ENCODE peak calls at places on chromosomes 4 and X, in four cellular contexts. P, B, H and C are unnamed samples.

GRCh38 chr4:155946486-155946885 is 7.2 kb downstream of the CTSO start:
- DNase-seq in P (no peak), B (no peak), H (no peak), C (no peak)

GRCh38 chrX:153669174-153669890 is 4.3 kb downstream of the PNCK start:
- DNase-seq in P (no peak), B (peak; percentile 77), H (no peak), C (peak; percentile 70)

GRCh38 chrX:110944793-110945466 is 149.3 kb upstream of the CHRDL1 start:
- DNase-seq in P (no peak), B (no peak), H (no peak), C (no peak)

GRCh38 chrX:7147431-7147977 is at the start of gene STS:
- DNase-seq in P (no peak), B (no peak), H (no peak), C (peak; percentile 49)

GRCh38 chr4:107219681-107220080 is 183.6 kb upstream of the DKK2 start:
- DNase-seq in P (no peak), B (no peak), H (no peak), C (no peak)

GRCh38 chr4:144421839-144422565 is 224.0 kb upstream of the HHIP start:
- DNase-seq in P (no peak), B (no peak), H (no peak), C (no peak)

GRCh38 chrX:100798815-100799214 is 21.4 kb upstream of the CSTF2 start:
- DNase-seq in P (no peak), B (no peak), H (no peak), C (no peak)

GRCh38 chrX:24862343-24862742 is 153.4 kb downstream of the ARX start:
- DNase-seq in P (no peak), B (no peak), H (no peak), C (no peak)

GRCh38 chr4:184157322-184157721 is 60.4 kb downstream of the ENPP6 start:
- DNase-seq in P (no peak), B (no peak), H (no peak), C (no peak)

GRCh38 chrX:132664273-132664672 is 175.4 kb upstream of the MBNL3 start:
- DNase-seq in P (no peak), B (no peak), H (no peak), C (no peak)

GRCh38 chr4:140049024-140049923 is 104.7 kb downstream of the MAML3 start:
- DNase-seq in P (no peak), B (no peak), H (no peak), C (no peak)

GRCh38 chrX:9928083-9928482 is 39.1 kb upstream of the CLDN34 start:
- DNase-seq in P (no peak), B (no peak), H (no peak), C (peak; percentile 69)

GRCh38 chr4:53852343-53852742 is 212.1 kb downstream of the CHIC2 start:
- DNase-seq in P (no peak), B (no peak), H (no peak), C (no peak)

GRCh38 chrX:72269671-72270251 is 7.3 kb downstream of the RPS4X start:
- DNase-seq in P (no peak), B (no peak), H (no peak), C (no peak)

GRCh38 chr4:39698424-39699009 is 581 bp downstream of the UBE2K start:
- DNase-seq in P (no peak), B (peak; percentile 65), H (no peak), C (peak; percentile 81)

GRCh38 chr4:187604984-187605383 is 390.6 kb upstream of the ZFP42 start:
- DNase-seq in P (no peak), B (no peak), H (no peak), C (no peak)

GRCh38 chr4:2938906-2939305 is 24.3 kb downstream of the NOP14 start:
- DNase-seq in P (no peak), B (no peak), H (no peak), C (no peak)

GRCh38 chr4:108849611-108850406 is 87.0 kb upstream of the ETNPPL start:
- DNase-seq in P (no peak), B (no peak), H (peak; percentile 13), C (no peak)

GRCh38 chr4:25159837-25160713 is at the start of gene SEPSECS:
- DNase-seq in P (peak; percentile 96), B (peak; percentile 91), H (peak; percentile 96), C (peak; percentile 90)

GRCh38 chr4:55768291-55768690 is 51.3 kb upstream of the EXOC1L start:
- DNase-seq in P (no peak), B (peak; percentile 17), H (no peak), C (peak; percentile 15)

GRCh38 chr4:173794662-173795061 is 264.6 kb upstream of the HAND2 start:
- DNase-seq in P (no peak), B (no peak), H (no peak), C (no peak)

GRCh38 chrX:43969504-43970501 is 3.4 kb downstream of the NDP start:
- DNase-seq in P (no peak), B (no peak), H (no peak), C (no peak)

GRCh38 chr4:13783800-13784411 is 156.4 kb upstream of the BOD1L1 start:
- DNase-seq in P (no peak), B (no peak), H (peak; percentile 13), C (no peak)

GRCh38 chrX:49269768-49270248 is at the start of gene PPP1R3F:
- DNase-seq in P (no peak), B (no peak), H (no peak), C (no peak)

GRCh38 chrX:22690116-22690515 is 309.6 kb upstream of the DDX53 start:
- DNase-seq in P (no peak), B (no peak), H (no peak), C (no peak)

GRCh38 chr4:6092131-6092530 is 73.9 kb upstream of the C4orf50 start:
- DNase-seq in P (no peak), B (no peak), H (no peak), C (no peak)

GRCh38 chr4:187283306-187283705 is 559.6 kb upstream of the FAT1 start:
- DNase-seq in P (no peak), B (no peak), H (no peak), C (no peak)

GRCh38 chr4:151438154-151438553 is 29.2 kb downstream of the FHIP1A start:
- DNase-seq in P (no peak), B (no peak), H (no peak), C (no peak)

GRCh38 chrX:15292861-15293260 is 22.6 kb downstream of the ASB11 start:
- DNase-seq in P (no peak), B (no peak), H (no peak), C (no peak)

GRCh38 chr4:69147334-69147733 is 51.1 kb downstream of the UGT2B7 start:
- DNase-seq in P (no peak), B (no peak), H (no peak), C (no peak)

GRCh38 chr4:140603286-140603685 is 34.5 kb upstream of the UCP1 start:
- DNase-seq in P (no peak), B (no peak), H (no peak), C (no peak)

GRCh38 chrX:11105080-11105479 is 6.1 kb upstream of the HCCS start:
- DNase-seq in P (no peak), B (peak; percentile 14), H (no peak), C (no peak)

GRCh38 chrX:12771445-12772069 is 19.7 kb upstream of the PRPS2 start:
- DNase-seq in P (peak; percentile 44), B (peak; percentile 71), H (peak; percentile 20), C (peak; percentile 66)

GRCh38 chrX:99795495-99795894 is 614.6 kb downstream of the PCDH19 start:
- DNase-seq in P (no peak), B (no peak), H (no peak), C (no peak)

GRCh38 chr4:84660606-84661005 is 77.7 kb downstream of the CDS1 start:
- DNase-seq in P (no peak), B (no peak), H (no peak), C (no peak)

GRCh38 chr4:84666444-84666843 is 83.5 kb downstream of the CDS1 start:
- DNase-seq in P (no peak), B (no peak), H (no peak), C (no peak)

DNA sequence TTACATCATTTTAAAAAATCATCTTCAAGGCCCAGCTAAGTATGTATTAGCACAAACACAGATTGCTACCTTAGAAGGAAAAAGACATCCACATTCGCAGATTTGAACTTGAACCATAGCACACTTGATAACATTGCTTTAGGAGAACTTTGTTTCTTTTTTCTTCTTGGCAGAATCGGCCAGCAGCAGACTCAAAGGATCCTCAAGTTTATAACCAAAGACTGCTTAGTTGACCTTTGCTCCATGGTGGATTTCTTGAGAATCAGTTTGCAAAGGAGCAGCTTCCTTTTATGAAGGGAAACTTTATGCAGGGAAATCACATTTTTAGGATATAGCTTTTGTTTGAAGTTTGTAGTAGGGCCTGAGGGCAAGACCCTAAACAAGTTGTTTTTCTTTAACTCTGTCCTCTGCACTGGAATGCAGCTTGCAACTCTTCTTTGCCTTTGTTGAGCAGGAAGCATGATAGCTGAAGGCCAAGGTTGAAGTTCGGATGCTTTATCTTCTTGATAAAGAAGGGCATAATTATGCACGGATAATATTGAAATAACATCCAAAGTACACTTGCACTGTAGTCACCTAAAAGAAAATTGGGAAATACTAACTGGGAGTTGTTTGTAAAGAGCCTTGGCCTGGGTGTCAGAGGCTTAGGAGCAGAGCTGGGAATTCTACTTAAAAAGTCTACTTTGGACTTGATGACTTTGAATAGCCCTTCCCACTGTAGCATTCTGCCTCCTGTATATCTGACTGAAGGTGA is 78.4 kb downstream of the CDS1 start:
- DNase-seq in P (no peak), B (no peak), H (no peak), C (no peak)
- TF ChIP-seq EZH2 in P (no peak), B (no peak), H (no peak), C (no peak)

GRCh38 chr4:90060039-90060438 is 67.2 kb upstream of the CCSER1 start:
- DNase-seq in P (no peak), B (no peak), H (no peak), C (no peak)
- TF ChIP-seq EGR1 in P (no peak), B (no peak), H (no peak), C (no peak)

GRCh38 chr4:4868506-4869379 is 9.3 kb downstream of the MSX1 start:
- DNase-seq in P (no peak), B (no peak), H (no peak), C (no peak)
- TF ChIP-seq EZH2 in P (no peak), B (no peak), H (no peak), C (no peak)

GRCh38 chrX:46666831-46667230 is 92.1 kb downstream of the SLC9A7 start:
- DNase-seq in P (no peak), B (no peak), H (no peak), C (no peak)

GRCh38 chrX:46662188-46662587 is 88.6 kb downstream of the CHST7 start:
- DNase-seq in P (no peak), B (no peak), H (no peak), C (no peak)

GRCh38 chrX:46670316-46670715 is 88.6 kb downstream of the SLC9A7 start:
- DNase-seq in P (no peak), B (no peak), H (no peak), C (no peak)

GRCh38 chrX:46662594-46662993 is 89.0 kb downstream of the CHST7 start:
- DNase-seq in P (no peak), B (no peak), H (no peak), C (no peak)

GRCh38 chrX:46665232-46666162 is 91.9 kb downstream of the CHST7 start:
- DNase-seq in P (no peak), B (no peak), H (no peak), C (no peak)
- TF ChIP-seq EGR1 in P (no peak), B (no peak), H (no peak), C (no peak)

GRCh38 chrX:97740886-97741285 is 857.2 kb downstream of the RPA4 start:
- DNase-seq in P (no peak), B (no peak), H (no peak), C (no peak)
- TF ChIP-seq EZH2 in P (no peak), B (no peak), H (no peak), C (no peak)